ENCODE peak calls at places on chromosomes 1 and 21, in seven cellular contexts. X, I, O, H, L, J and R are unnamed samples.
A peak's percentile ranks its signal among the peaks of the same experiment; 100 is the strongest.

GRCh38 chr1:17134036-17134435 is 14.8 kb upstream of the PADI2 start:
- DNase-seq in X (no peak), I (no peak), O (no peak), H (no peak), L (no peak), J (no peak), R (no peak)

GRCh38 chr1:83996621-83997020 is 2.3 kb downstream of the TTLL7 start:
- DNase-seq in X (no peak), I (no peak), O (no peak), H (no peak), L (no peak), J (no peak), R (no peak)

GRCh38 chr1:110601332-110601731 is 4.8 kb downstream of the KCNA2 start:
- DNase-seq in X (peak; percentile 3), I (no peak), O (no peak), H (no peak), L (no peak), J (no peak), R (no peak)

GRCh38 chr1:229757226-229757625 is 131.2 kb downstream of the URB2 start:
- DNase-seq in X (no peak), I (no peak), O (no peak), H (no peak), L (no peak), J (no peak), R (no peak)

GRCh38 chr21:35982717-35983116 is 77.6 kb downstream of the SETD4 start:
- DNase-seq in X (no peak), I (no peak), O (no peak), H (no peak), L (no peak), J (no peak), R (no peak)

GRCh38 chr1:4736254-4736653 is 81.8 kb downstream of the AJAP1 start:
- DNase-seq in X (no peak), I (no peak), O (no peak), H (no peak), L (no peak), J (no peak), R (no peak)

GRCh38 chr1:229344139-229344538 is 1.3 kb upstream of the CCSAP start:
- DNase-seq in X (no peak), I (no peak), O (no peak), H (no peak), L (no peak), J (no peak), R (no peak)

GRCh38 chr1:17232759-17233661 is 15.9 kb upstream of the PADI3 start:
- DNase-seq in X (no peak), I (no peak), O (no peak), H (no peak), L (peak; percentile 59), J (no peak), R (no peak)

GRCh38 chr1:240491156-240491555 is 120.8 kb downstream of the GREM2 start:
- DNase-seq in X (no peak), I (no peak), O (no peak), H (no peak), L (no peak), J (peak; percentile 29), R (no peak)

GRCh38 chr1:173364827-173365226 is 112.3 kb upstream of the PRDX6 start:
- DNase-seq in X (no peak), I (no peak), O (no peak), H (no peak), L (no peak), J (peak; percentile 11), R (no peak)

GRCh38 chr1:102183711-102184110 is 187.0 kb upstream of the OLFM3 start:
- DNase-seq in X (no peak), I (no peak), O (no peak), H (no peak), L (no peak), J (no peak), R (no peak)

GRCh38 chr1:184260382-184260781 is 126.4 kb upstream of the C1orf21 start:
- DNase-seq in X (no peak), I (no peak), O (no peak), H (no peak), L (no peak), J (no peak), R (no peak)

GRCh38 chr1:180178511-180179161 is 24.0 kb downstream of the QSOX1 start:
- DNase-seq in X (peak; percentile 68), I (peak; percentile 61), O (peak; percentile 82), H (no peak), L (peak; percentile 75), J (peak; percentile 85), R (peak; percentile 85)

GRCh38 chr1:116256875-116257823 is 115.9 kb upstream of the ATP1A1 start:
- DNase-seq in X (no peak), I (peak; percentile 97), O (no peak), H (no peak), L (no peak), J (no peak), R (no peak)

GRCh38 chr1:25442178-25442577 is 11.5 kb downstream of the MACO1 start:
- DNase-seq in X (no peak), I (no peak), O (no peak), H (no peak), L (peak; percentile 48), J (no peak), R (no peak)

GRCh38 chr1:234841710-234842231 is 231.8 kb upstream of the IRF2BP2 start:
- DNase-seq in X (no peak), I (peak; percentile 54), O (peak; percentile 34), H (no peak), L (no peak), J (no peak), R (no peak)

GRCh38 chr1:156124557-156125483 is 10.3 kb downstream of the LMNA start:
- DNase-seq in X (peak; percentile 78), I (no peak), O (no peak), H (no peak), L (no peak), J (peak; percentile 54), R (peak; percentile 62)

GRCh38 chr1:186949173-186949572 is 120.4 kb downstream of the PLA2G4A start:
- DNase-seq in X (no peak), I (no peak), O (no peak), H (no peak), L (no peak), J (no peak), R (no peak)

GRCh38 chr1:41238311-41239094 is 3.6 kb downstream of the SCMH1 start:
- DNase-seq in X (no peak), I (no peak), O (peak; percentile 40), H (no peak), L (peak; percentile 14), J (no peak), R (no peak)

GRCh38 chr1:57423135-57424131 is at the start of gene DAB1:
- DNase-seq in X (peak; percentile 52), I (no peak), O (no peak), H (peak; percentile 54), L (peak; percentile 64), J (peak; percentile 75), R (no peak)

GRCh38 chr21:16979574-16979973 is 533.3 kb upstream of the CXADR start:
- DNase-seq in X (no peak), I (no peak), O (no peak), H (no peak), L (no peak), J (no peak), R (no peak)

GRCh38 chr1:77048615-77049005 is 170.6 kb downstream of the PIGK start:
- DNase-seq in X (no peak), I (no peak), O (no peak), H (no peak), L (no peak), J (no peak), R (no peak)

GRCh38 chr1:2502210-2502609 is 24.2 kb downstream of the PANK4 start:
- DNase-seq in X (no peak), I (no peak), O (no peak), H (no peak), L (no peak), J (no peak), R (no peak)
- H3K4me2 ChIP-seq in X (no peak overlapping the region), I (no peak overlapping the region), O (no peak overlapping the region), H (no peak overlapping the region), L (no peak overlapping the region), J (no peak overlapping the region), R (no peak overlapping the region)

GRCh38 chr1:244301595-244302130 is 150.0 kb downstream of the ADSS2 start:
- DNase-seq in X (no peak), I (no peak), O (no peak), H (no peak), L (no peak), J (no peak), R (no peak)

GRCh38 chr1:244304156-244304555 is 147.6 kb downstream of the ADSS2 start:
- DNase-seq in X (no peak), I (no peak), O (no peak), H (no peak), L (no peak), J (no peak), R (no peak)

GRCh38 chr1:244305776-244306341 is 145.8 kb downstream of the ADSS2 start:
- DNase-seq in X (no peak), I (no peak), O (no peak), H (no peak), L (no peak), J (no peak), R (no peak)

GRCh38 chr1:244302889-244303609 is 148.7 kb downstream of the ADSS2 start:
- DNase-seq in X (no peak), I (no peak), O (peak; percentile 87), H (no peak), L (peak; percentile 70), J (no peak), R (no peak)

GRCh38 chr1:244303610-244303969 is 148.1 kb downstream of the ADSS2 start:
- DNase-seq in X (no peak), I (no peak), O (no peak), H (no peak), L (no peak), J (no peak), R (no peak)
- H3K4me2 ChIP-seq in X (no peak overlapping the region), I (no peak overlapping the region), O (peak overlapping the region; percentile 73), H (no peak overlapping the region), L (no peak overlapping the region), J (no peak overlapping the region), R (no peak overlapping the region)

GRCh38 chr21:29187939-29188338 is 57.5 kb downstream of the MAP3K7CL start:
- DNase-seq in X (no peak), I (no peak), O (no peak), H (no peak), L (no peak), J (no peak), R (no peak)
- H3K4me2 ChIP-seq in X (no peak overlapping the region), I (no peak overlapping the region), O (no peak overlapping the region), H (no peak overlapping the region), L (no peak overlapping the region), J (no peak overlapping the region), R (no peak overlapping the region)

GRCh38 chr21:46061063-46061462 is 36.8 kb upstream of the COL6A2 start:
- DNase-seq in X (no peak), I (no peak), O (no peak), H (no peak), L (no peak), J (no peak), R (no peak)
- H3K4me2 ChIP-seq in X (no peak overlapping the region), I (no peak overlapping the region), O (no peak overlapping the region), H (no peak overlapping the region), L (no peak overlapping the region), J (no peak overlapping the region), R (no peak overlapping the region)